ENCODE peak calls at places on chromosomes 16 and 17, in six cellular contexts. A, D, L, H, U and W are unnamed samples.

GRCh38 chr17:30554839-30555751 is 77.9 kb downstream of the GOSR1 start:
- DNase-seq in L (peak; percentile 74), A (peak; percentile 34), U (no peak), H (no peak), D (peak; percentile 26), W (no peak)

GRCh38 chr16:56923481-56923880 is 8.5 kb upstream of the HERPUD1 start:
- DNase-seq in U (no peak), D (no peak), H (no peak), A (no peak), L (no peak), W (no peak)

GRCh38 chr16:57145964-57146647 is 39.7 kb downstream of the PSME3IP1 start:
- DNase-seq in U (no peak), D (no peak), L (no peak), A (no peak), H (no peak), W (no peak)

GRCh38 chr17:47847341-47848197 is 3.4 kb downstream of the SP6 start:
- DNase-seq in U (no peak), A (no peak), L (peak; percentile 86), H (no peak), D (no peak), W (no peak)

GRCh38 chr16:89687092-89687940 is 827 bp downstream of the CDK10 start:
- DNase-seq in H (peak; percentile 90), D (peak; percentile 79), U (no peak), L (peak; percentile 59), A (peak; percentile 51), W (no peak)

GRCh38 chr16:4682616-4683254 is 10.6 kb upstream of the NUDT16L1 start:
- DNase-seq in D (peak; percentile 79), A (no peak), L (peak; percentile 90), U (no peak), H (no peak), W (peak; percentile 64)

GRCh38 chr16:12147681-12148479 is 171.3 kb downstream of the SNX29 start:
- DNase-seq in U (no peak), L (peak; percentile 82), D (no peak), A (no peak), H (no peak), W (no peak)

GRCh38 chr17:39767147-39767546 is 29.4 kb downstream of the GRB7 start:
- DNase-seq in H (no peak), D (no peak), A (no peak), U (no peak), L (no peak), W (no peak)

GRCh38 chr16:23365602-23366240 is 63.6 kb downstream of the SCNN1B start:
- DNase-seq in H (no peak), U (no peak), D (no peak), L (peak; percentile 25), A (peak; percentile 85), W (peak; percentile 69)

GRCh38 chr16:50844840-50845239 is 103.0 kb downstream of the CYLD start:
- DNase-seq in A (no peak), H (no peak), L (no peak), U (no peak), D (no peak), W (no peak)

GRCh38 chr17:71460943-71461342 is 659.9 kb upstream of the SOX9 start:
- DNase-seq in D (peak; percentile 44), A (no peak), U (no peak), L (peak; percentile 62), H (peak; percentile 34), W (no peak)

GRCh38 chr17:10649031-10649430 is 8.1 kb downstream of the MYH3 start:
- DNase-seq in U (no peak), D (no peak), A (no peak), L (no peak), H (no peak), W (no peak)

GRCh38 chr17:65064452-65065019 is 8.0 kb upstream of the GNA13 start:
- DNase-seq in H (no peak), L (no peak), D (no peak), U (no peak), A (no peak), W (peak; percentile 82)

GRCh38 chr17:38444151-38444550 is 15.9 kb downstream of the ARHGAP23 start:
- DNase-seq in U (peak; percentile 81), H (peak; percentile 61), L (peak; percentile 87), A (peak; percentile 68), D (peak; percentile 78), W (peak; percentile 69)
- TF ChIP-seq POLR2AphosphoS5 in U (no peak), H (no peak), L (no peak), A (peak; percentile 76), D (peak; percentile 44), W (peak; percentile 52)

GRCh38 chr16:35363510-35363909 is 1904.1 kb downstream of the TP53TG3F start:
- DNase-seq in A (no peak), U (no peak), H (no peak), L (no peak), D (no peak), W (no peak)
- TF ChIP-seq POLR2AphosphoS5 in A (no peak), U (no peak), H (no peak), L (no peak), D (no peak), W (no peak)

GRCh38 chr17:61568219-61569072 is 22.6 kb downstream of the NACA2 start:
- DNase-seq in U (no peak), A (no peak), D (no peak), L (no peak), H (no peak), W (no peak)
- TF ChIP-seq POLR2AphosphoS5 in U (no peak), A (no peak), D (peak; percentile 18), L (no peak), H (peak; percentile 20), W (peak; percentile 76)

GRCh38 chr17:77832180-77832560 is 126.3 kb upstream of the TNRC6C start:
- DNase-seq in D (no peak), A (no peak), U (no peak), L (no peak), H (no peak), W (no peak)

GRCh38 chr17:77833769-77834168 is 124.7 kb upstream of the TNRC6C start:
- DNase-seq in H (no peak), L (no peak), D (no peak), A (no peak), U (no peak), W (no peak)

GRCh38 chr17:77831497-77832179 is 126.9 kb upstream of the TNRC6C start:
- DNase-seq in U (no peak), D (no peak), A (peak; percentile 28), H (no peak), L (no peak), W (no peak)

GRCh38 chr17:77836557-77837041 is 121.9 kb upstream of the TNRC6C start:
- DNase-seq in U (no peak), H (no peak), A (no peak), D (no peak), L (no peak), W (peak; percentile 75)

GRCh38 chr17:77834170-77835115 is 124.1 kb upstream of the TNRC6C start:
- DNase-seq in U (peak; percentile 66), L (no peak), A (peak; percentile 75), D (peak; percentile 66), H (peak; percentile 46), W (no peak)
- TF ChIP-seq POLR2AphosphoS5 in U (no peak), L (no peak), A (no peak), D (peak; percentile 22), H (no peak), W (no peak)

GRCh38 chr16:88631920-88632586 is 6.3 kb upstream of the IL17C start:
- DNase-seq in H (no peak), L (no peak), D (no peak), A (no peak), U (no peak), W (no peak)

GRCh38 chr16:88630941-88631340 is 7.4 kb upstream of the IL17C start:
- DNase-seq in D (no peak), H (no peak), U (no peak), L (no peak), A (no peak), W (no peak)

GRCh38 chr16:88632587-88632930 is 5.8 kb upstream of the IL17C start:
- DNase-seq in A (no peak), D (no peak), H (no peak), U (no peak), L (no peak), W (no peak)

GRCh38 chr16:88630433-88630832 is 7.9 kb upstream of the IL17C start:
- DNase-seq in D (no peak), U (no peak), L (no peak), A (no peak), H (no peak), W (no peak)

DNA sequence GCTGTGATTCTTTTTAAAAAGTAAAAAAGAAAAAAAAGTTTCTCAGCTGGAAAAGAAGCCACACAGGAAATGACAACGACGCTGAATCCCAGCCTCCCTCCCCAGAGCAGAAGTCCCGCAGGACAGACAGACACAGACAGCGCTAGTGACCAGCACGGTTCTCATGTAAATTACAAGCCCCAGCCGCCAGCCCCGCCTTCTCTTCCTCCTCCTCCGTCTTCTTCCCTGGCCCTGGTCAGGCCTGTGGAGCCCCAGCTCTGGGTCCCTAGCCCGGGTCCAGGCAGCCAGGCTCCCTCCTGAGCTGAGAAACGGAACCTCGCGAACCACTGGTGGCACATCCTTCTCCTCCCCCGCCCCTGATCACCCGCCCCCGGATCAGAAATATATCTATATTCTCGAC is 7.0 kb upstream of the IL17C start:
- DNase-seq in A (no peak), U (no peak), D (no peak), L (no peak), H (no peak), W (no peak)
- TF ChIP-seq POLR2AphosphoS5 in A (no peak), U (no peak), D (no peak), L (no peak), H (no peak), W (no peak)

DNA sequence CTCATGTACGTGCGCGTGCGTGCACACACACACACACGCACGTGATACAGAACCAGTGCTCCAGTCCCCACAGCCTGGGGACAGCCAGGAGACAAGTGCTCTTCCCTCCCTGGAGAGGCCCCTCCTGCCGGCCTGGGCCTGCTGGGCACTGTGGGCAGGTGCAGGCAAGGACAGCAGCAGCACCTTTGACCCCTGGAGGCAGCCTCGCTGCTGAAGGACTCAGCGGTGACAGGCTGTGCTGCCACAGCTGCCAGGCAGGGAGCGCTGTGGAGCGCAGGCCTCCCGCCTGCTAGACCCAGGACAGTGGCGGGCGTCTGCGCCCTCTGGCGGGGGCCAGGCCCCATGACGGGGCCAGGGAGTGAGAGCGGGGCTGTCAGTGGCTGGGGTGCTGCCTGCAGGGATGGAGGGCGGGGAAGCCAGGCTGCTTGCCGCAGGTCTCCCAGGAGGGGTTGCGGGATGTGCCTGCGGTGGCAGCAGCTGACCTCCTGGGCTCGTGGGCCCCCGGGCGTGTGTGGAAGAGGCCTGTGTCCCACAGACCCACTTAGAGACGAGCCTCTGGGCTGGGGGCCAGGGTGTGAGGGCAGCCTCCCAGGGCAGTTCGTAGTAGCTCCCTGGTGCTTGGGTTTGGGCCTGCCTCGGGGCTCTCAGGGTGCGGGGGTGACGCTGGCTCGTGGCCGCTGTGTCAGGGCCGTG is 63.5 kb upstream of the PVALEF start:
- DNase-seq in D (peak; percentile 88), A (peak; percentile 79), L (peak; percentile 84), H (peak; percentile 86), U (peak; percentile 100), W (peak; percentile 59)
- TF ChIP-seq POLR2AphosphoS5 in D (peak; percentile 90), A (peak; percentile 47), L (no peak), H (peak; percentile 29), U (no peak), W (peak; percentile 77)

GRCh38 chr17:45998987-45999899 is at the start of gene STH:
- DNase-seq in H (no peak), U (no peak), D (no peak), A (no peak), L (no peak), W (no peak)
- TF ChIP-seq POLR2AphosphoS5 in H (no peak), U (no peak), D (no peak), A (no peak), L (no peak), W (no peak)